ENCODE peak calls at places on chromosomes 3 and 15, in six cellular contexts. E is GM23338, F is mesenchymal stem cell, D is PC-9, X is GM23248, U is Karpas-422. B is an unnamed sample. For H3K4me1, the result is how much of the 10 kb centered on the place peaks cover.

GRCh38 chr15:57146394-57147140 is 228.1 kb downstream of the TCF12 start:
- DNase-seq in E (peak), F (peak), D (no peak), X (peak), U (peak), B (no peak)

GRCh38 chr3:156181509-156181908 is 61.1 kb downstream of the KCNAB1 start:
- DNase-seq in E (no peak), F (peak), D (no peak), X (peak), U (no peak), B (no peak)

GRCh38 chr15:72614810-72615532 is 39.5 kb upstream of the GOLGA6B start:
- DNase-seq in E (no peak), F (no peak), D (no peak), X (no peak), U (peak), B (no peak)

GRCh38 chr15:101435761-101436160 is 53.7 kb downstream of the PCSK6 start:
- DNase-seq in E (no peak), F (no peak), D (no peak), X (no peak), U (no peak), B (no peak)

GRCh38 chr3:34955684-34956083 is 683.6 kb upstream of the ARPP21 start:
- DNase-seq in E (peak), F (no peak), D (no peak), X (no peak), U (no peak), B (peak)

GRCh38 chr15:50116477-50116876 is 2.6 kb downstream of the ATP8B4 start:
- DNase-seq in E (peak), F (peak), D (no peak), X (peak), U (peak), B (no peak)

GRCh38 chr3:52277071-52277964 is 1.1 kb downstream of the WDR82 start:
- DNase-seq in E (peak), F (peak), D (no peak), X (peak), U (peak), B (peak)

GRCh38 chr3:43632269-43632733 is 10.5 kb upstream of the ANO10 start:
- DNase-seq in E (peak), F (peak), D (peak), X (peak), U (peak), B (no peak)

GRCh38 chr3:17456650-17457049 is 285.8 kb downstream of the TBC1D5 start:
- DNase-seq in E (no peak), F (no peak), D (no peak), X (no peak), U (no peak), B (no peak)

GRCh38 chr3:65627102-65627501 is 411.6 kb downstream of the MAGI1 start:
- DNase-seq in E (no peak), F (peak), D (no peak), X (peak), U (no peak), B (no peak)

GRCh38 chr3:183328164-183328563 is 75.1 kb downstream of the B3GNT5 start:
- DNase-seq in E (no peak), F (peak), D (no peak), X (peak), U (no peak), B (no peak)

GRCh38 chr3:25176999-25177398 is 251.1 kb upstream of the RARB start:
- DNase-seq in E (no peak), F (no peak), D (no peak), X (no peak), U (no peak), B (no peak)

GRCh38 chr3:106115557-106115956 is 246.7 kb upstream of the CBLB start:
- DNase-seq in E (no peak), F (no peak), D (no peak), X (no peak), U (no peak), B (no peak)

GRCh38 chr15:101489236-101489632 is 273 bp downstream of the PCSK6 start:
- DNase-seq in E (peak), F (no peak), D (no peak), X (peak), U (no peak), B (no peak)

DNA sequence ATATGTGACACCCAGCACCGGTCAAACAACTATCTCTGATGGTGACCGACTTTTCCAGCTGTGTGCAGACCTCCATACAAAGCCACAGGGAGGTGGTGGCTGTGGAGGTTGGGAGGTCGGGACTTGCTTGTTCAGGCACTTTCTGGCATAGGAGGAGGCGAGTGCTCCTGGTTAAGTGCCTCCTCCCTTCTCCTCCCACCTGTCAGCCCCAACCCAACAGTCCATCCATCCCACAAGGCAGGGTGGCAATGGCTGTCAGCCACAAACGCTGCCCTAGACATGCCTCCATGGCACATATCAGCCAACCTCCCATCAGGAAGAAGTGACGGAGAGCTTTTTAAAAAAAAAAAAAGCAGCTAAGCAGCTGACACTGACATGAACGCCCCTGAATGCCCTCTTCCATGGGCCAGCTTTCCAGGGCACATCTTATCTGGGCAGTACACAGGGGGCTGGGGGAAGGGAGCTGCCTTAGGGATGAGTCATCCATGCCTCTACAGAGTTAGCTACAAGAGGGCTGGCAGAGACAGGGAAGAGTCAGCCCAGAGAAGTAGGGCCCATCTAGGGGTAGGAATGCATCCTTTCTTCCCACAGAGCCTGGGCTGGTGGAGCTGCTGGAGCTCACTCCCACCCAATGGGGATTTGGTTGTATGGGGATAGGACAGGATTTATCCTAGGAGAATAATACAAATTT is 41.2 kb downstream of the CCDC12 start:
- DNase-seq in E (peak), F (peak), D (peak), X (peak), U (no peak), B (no peak)
- H3K4me1 ChIP-seq in E (under half), F (half or more), D (half or more), X (half or more), U (half or more), B (under half)

DNA sequence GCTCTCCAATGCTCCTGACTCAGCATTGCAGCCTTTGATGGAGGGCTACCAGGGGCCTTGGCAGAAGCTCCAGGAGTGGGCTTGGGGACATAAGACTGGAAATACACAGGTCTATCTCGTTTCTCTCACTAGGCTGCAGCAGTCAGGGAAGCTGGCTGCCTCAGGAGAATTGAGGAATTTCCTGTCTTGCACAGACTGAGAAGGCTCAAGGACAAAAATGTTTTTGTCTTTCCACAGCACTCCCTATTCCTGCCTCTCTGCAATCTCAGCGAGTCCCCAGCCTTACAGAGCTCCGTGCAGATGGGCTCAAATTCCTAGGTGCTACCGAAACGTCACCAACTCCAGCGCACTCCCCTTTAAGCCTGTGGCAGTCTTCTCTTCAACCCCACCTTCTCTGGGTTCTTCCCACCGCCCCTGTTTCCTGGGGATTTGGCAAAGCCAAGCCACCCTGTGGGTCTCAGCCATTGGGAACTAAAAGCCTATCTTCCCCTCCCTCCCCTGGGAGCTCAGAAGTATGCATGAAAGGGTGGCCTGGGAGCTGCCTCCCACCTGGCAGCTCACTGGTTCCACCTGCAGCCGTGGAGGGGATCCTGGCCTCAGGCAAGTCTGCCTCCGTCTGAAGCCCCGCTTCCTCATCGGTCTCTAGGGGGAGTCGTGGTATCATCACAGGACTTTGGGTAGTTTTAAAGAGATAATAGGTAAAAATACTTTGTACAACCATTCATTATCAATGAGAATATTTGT is 322.6 kb upstream of the FRG2C start:
- DNase-seq in E (peak), F (no peak), D (no peak), X (no peak), U (peak), B (no peak)
- H3K4me3 ChIP-seq in E (peak), F (no peak), D (no peak), X (no peak), U (no peak), B (no peak)

GRCh38 chr15:29637555-29637954 is 184.7 kb downstream of the TJP1 start:
- DNase-seq in E (no peak), F (no peak), D (no peak), X (no peak), U (no peak), B (no peak)
- H2AFZ ChIP-seq in E (no peak), F (no peak), D (no peak), X (no peak), U (no peak), B (no peak)

GRCh38 chr3:64220161-64220560 is 5.1 kb downstream of the PRICKLE2 start:
- DNase-seq in E (no peak), F (peak), D (no peak), X (peak), U (no peak), B (no peak)
- H3K4me1 ChIP-seq in E (half or more), F (under half), D (under half), X (half or more), U (under half), B (under half)

DNA sequence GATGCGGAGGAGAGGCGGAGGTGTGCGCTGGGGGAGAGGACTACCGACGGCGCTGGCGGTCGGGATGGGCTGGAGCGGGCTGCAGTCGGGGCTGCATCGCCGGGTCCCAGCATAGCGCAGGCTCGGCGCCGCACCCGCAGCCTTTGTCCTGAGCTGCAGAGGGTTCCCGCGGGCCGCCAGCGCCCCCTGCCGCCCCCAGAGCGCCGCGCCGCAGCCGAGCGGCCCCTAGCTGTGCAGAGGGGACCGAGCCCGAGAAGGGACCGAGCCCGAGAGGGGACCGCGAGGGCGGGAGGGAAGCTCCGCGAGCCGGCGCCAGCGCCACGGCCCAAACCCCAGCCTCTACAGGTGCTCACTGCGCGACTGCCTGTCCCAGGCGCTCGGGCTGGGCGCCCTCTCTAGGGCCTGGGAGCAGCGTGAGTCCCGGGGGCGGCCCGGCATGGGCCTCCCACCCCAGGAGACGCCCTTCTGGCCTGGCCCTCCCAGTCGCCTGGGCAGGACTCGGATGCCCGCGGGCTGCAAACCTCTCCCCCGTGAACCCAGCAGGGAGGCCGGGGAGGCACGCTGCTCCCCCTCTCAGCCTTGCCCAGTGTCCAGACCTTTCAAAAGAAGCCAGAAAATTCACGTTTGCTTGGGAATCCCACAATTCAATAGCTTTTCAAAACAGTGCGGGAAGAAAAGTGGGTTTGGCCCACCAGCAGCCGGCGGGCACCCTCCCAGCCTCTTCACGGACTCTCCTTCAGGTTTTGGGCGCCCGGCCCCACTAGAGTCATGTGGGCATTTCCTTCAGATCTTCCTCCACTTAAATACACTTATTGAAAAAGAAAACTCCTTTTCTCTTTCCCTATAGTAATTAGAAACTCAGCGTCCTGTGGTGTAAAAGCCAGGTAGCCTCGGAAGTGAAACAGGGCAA is 134.7 kb downstream of the TPRA1 start:
- DNase-seq in E (peak), F (peak), D (no peak), X (peak), U (peak), B (peak)
- H3K4me3 ChIP-seq in E (peak), F (peak), D (peak), X (peak), U (no peak), B (no peak)

DNA sequence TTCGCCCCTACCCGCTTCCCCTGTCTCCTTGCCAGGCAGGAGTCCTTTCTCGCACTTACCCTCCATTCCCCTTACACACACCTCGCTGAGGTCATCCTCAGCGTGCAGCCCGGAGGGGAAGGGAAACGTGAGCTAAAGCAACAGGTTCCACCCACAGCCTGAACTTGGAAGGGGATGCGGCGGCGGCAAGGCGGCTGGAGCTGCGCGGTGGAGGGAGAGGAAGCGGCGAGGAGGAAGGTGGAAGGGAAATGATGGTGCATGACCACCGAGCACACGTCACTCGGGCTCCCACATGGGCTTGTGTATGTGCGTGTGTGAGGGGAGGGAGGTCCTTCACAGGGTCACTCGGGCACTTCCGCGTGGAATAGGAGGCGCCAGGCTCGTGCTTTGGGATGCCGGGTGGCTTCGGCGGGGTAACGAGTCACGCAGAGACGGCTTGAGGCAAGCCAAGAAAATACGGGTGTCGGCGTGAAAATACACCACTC is 225.6 kb upstream of the IL12A start:
- DNase-seq in E (peak), F (peak), D (peak), X (peak), U (no peak), B (no peak)
- H2AFZ ChIP-seq in E (peak), F (peak), D (peak), X (peak), U (peak), B (no peak)

GRCh38 chr15:73941044-73941443 is 14.8 kb downstream of the LOXL1 start:
- DNase-seq in E (no peak), F (peak), D (peak), X (peak), U (no peak), B (no peak)

GRCh38 chr15:73941871-73942635 is 15.8 kb downstream of the LOXL1 start:
- DNase-seq in E (no peak), F (no peak), D (peak), X (no peak), U (no peak), B (no peak)

GRCh38 chr15:73941449-73941848 is 15.2 kb downstream of the LOXL1 start:
- DNase-seq in E (no peak), F (no peak), D (no peak), X (no peak), U (no peak), B (no peak)

GRCh38 chr15:73939138-73939537 is 12.9 kb downstream of the LOXL1 start:
- DNase-seq in E (no peak), F (no peak), D (no peak), X (peak), U (no peak), B (no peak)

GRCh38 chr15:73940061-73940981 is 14.1 kb downstream of the LOXL1 start:
- DNase-seq in E (no peak), F (no peak), D (no peak), X (peak), U (no peak), B (no peak)
- H3K4me1 ChIP-seq in E (under half), F (half or more), D (half or more), X (under half), U (under half), B (under half)

GRCh38 chr3:72163809-72164634 is 379.1 kb upstream of the PROK2 start:
- DNase-seq in E (no peak), F (no peak), D (no peak), X (no peak), U (peak), B (peak)
- H3K4me3 ChIP-seq in E (no peak), F (no peak), D (no peak), X (no peak), U (peak), B (no peak)

B was measured in DND-41.